ENCODE peak calls at places on chromosome 12, in seven cellular contexts. D, G, Q, S, M, C and P are unnamed samples.

GRCh38 chr12:132881853-132882252 is 5.6 kb downstream of the CHFR start:
- DNase-seq in C (peak; percentile 94), G (no peak), Q (no peak), M (no peak), S (no peak), D (no peak), P (no peak)

GRCh38 chr12:94615284-94616216 is 34.8 kb downstream of the TMCC3 start:
- DNase-seq in C (peak; percentile 70), S (no peak), D (peak; percentile 76), M (peak; percentile 22), G (no peak), Q (no peak), P (peak; percentile 82)

GRCh38 chr12:94749890-94750289 is 99.5 kb upstream of the TMCC3 start:
- DNase-seq in M (no peak), C (no peak), D (no peak), G (no peak), Q (no peak), S (no peak), P (peak; percentile 80)

GRCh38 chr12:4584281-4584680 is 22.3 kb downstream of the DYRK4 start:
- DNase-seq in D (no peak), G (no peak), S (no peak), M (no peak), Q (no peak), C (no peak), P (no peak)

GRCh38 chr12:110694330-110694891 is 5.5 kb upstream of the HVCN1 start:
- DNase-seq in D (no peak), S (no peak), M (no peak), G (no peak), C (no peak), Q (no peak), P (no peak)

GRCh38 chr12:52155048-52155868 is 36.6 kb downstream of the KRT80 start:
- DNase-seq in D (peak; percentile 54), M (no peak), C (peak; percentile 36), S (no peak), G (peak; percentile 34), Q (no peak), P (peak; percentile 36)

GRCh38 chr12:110689002-110689600 is at the start of gene HVCN1:
- DNase-seq in S (peak; percentile 54), C (peak; percentile 5), Q (no peak), M (no peak), D (peak; percentile 26), G (peak; percentile 32), P (peak; percentile 26)

GRCh38 chr12:47549258-47549657 is 156.6 kb downstream of the RPAP3 start:
- DNase-seq in M (no peak), S (no peak), Q (no peak), C (peak; percentile 5), G (no peak), D (peak; percentile 52), P (peak; percentile 29)

GRCh38 chr12:53486730-53487487 is 12.3 kb downstream of the MAP3K12 start:
- DNase-seq in M (no peak), Q (no peak), C (no peak), D (no peak), S (no peak), G (no peak), P (no peak)

GRCh38 chr12:67798763-67799162 is 150.2 kb downstream of the DYRK2 start:
- DNase-seq in M (no peak), S (no peak), C (no peak), D (no peak), G (no peak), Q (no peak), P (no peak)

GRCh38 chr12:103879048-103879692 is 38.1 kb upstream of the NT5DC3 start:
- DNase-seq in C (no peak), Q (no peak), S (no peak), G (no peak), D (no peak), M (no peak), P (no peak)

GRCh38 chr12:80849367-80849766 is 88.4 kb downstream of the LIN7A start:
- DNase-seq in D (no peak), M (no peak), Q (no peak), C (no peak), S (no peak), G (no peak), P (no peak)

GRCh38 chr12:106193404-106194215 is 54.2 kb downstream of the CKAP4 start:
- DNase-seq in C (no peak), D (no peak), M (no peak), S (no peak), G (no peak), Q (no peak), P (peak; percentile 28)

GRCh38 chr12:126772171-126772864 is 1494.7 kb upstream of the TMEM132C start:
- DNase-seq in C (peak; percentile 27), Q (no peak), M (no peak), S (no peak), D (peak; percentile 94), G (peak; percentile 10), P (peak; percentile 98)

GRCh38 chr12:125038976-125039625 is 26.1 kb upstream of the AACS start:
- DNase-seq in C (no peak), S (no peak), Q (no peak), G (no peak), M (no peak), D (no peak), P (peak; percentile 6)

GRCh38 chr12:98574110-98574509 is 19.4 kb upstream of the SLC25A3 start:
- DNase-seq in S (no peak), Q (no peak), G (no peak), C (no peak), M (no peak), D (no peak), P (no peak)

GRCh38 chr12:121530600-121531355 is 50.0 kb downstream of the KDM2B start:
- DNase-seq in M (no peak), C (peak; percentile 84), S (peak; percentile 43), G (peak; percentile 55), D (peak; percentile 85), Q (no peak), P (peak; percentile 38)

GRCh38 chr12:70040141-70040540 is 203.1 kb upstream of the CNOT2 start:
- DNase-seq in M (no peak), G (no peak), D (no peak), Q (no peak), S (no peak), C (peak; percentile 68), P (no peak)

GRCh38 chr12:21940549-21940948 is 677 bp downstream of the ABCC9 start:
- DNase-seq in S (no peak), Q (no peak), M (no peak), C (no peak), G (no peak), D (no peak), P (no peak)

GRCh38 chr12:131799828-131800593 is 28.2 kb upstream of the MMP17 start:
- DNase-seq in M (no peak), D (no peak), G (no peak), C (no peak), Q (no peak), S (no peak), P (no peak)

GRCh38 chr12:107405436-107405835 is 280.2 kb upstream of the PWP1 start:
- DNase-seq in S (no peak), G (no peak), Q (no peak), D (no peak), M (no peak), C (no peak), P (no peak)

GRCh38 chr12:27723212-27723611 is 12.6 kb downstream of the MRPS35 start:
- DNase-seq in G (no peak), M (no peak), Q (no peak), D (no peak), C (no peak), S (no peak), P (no peak)

GRCh38 chr12:92582888-92583287 is 119.9 kb upstream of the PLEKHG7 start:
- DNase-seq in D (no peak), G (no peak), S (no peak), Q (no peak), M (no peak), C (no peak), P (no peak)

GRCh38 chr12:26246483-26247164 is 51.3 kb downstream of the SSPN start:
- DNase-seq in D (no peak), Q (no peak), G (no peak), M (no peak), C (no peak), S (no peak), P (no peak)

GRCh38 chr12:85588221-85588620 is 248.0 kb downstream of the RASSF9 start:
- DNase-seq in C (no peak), Q (no peak), M (no peak), S (no peak), G (no peak), D (no peak), P (no peak)

GRCh38 chr12:6768385-6769002 is 2.3 kb downstream of the PTMS start:
- DNase-seq in D (peak; percentile 21), C (no peak), G (no peak), Q (no peak), S (no peak), M (no peak), P (no peak)

GRCh38 chr12:130582286-130582685 is 133.8 kb downstream of the RIMBP2 start:
- DNase-seq in M (no peak), Q (no peak), S (no peak), D (peak; percentile 38), C (no peak), G (no peak), P (no peak)